ENCODE peak calls at places on chromosomes 4 and X, in nine cellular contexts. H is cardiac fibroblast; W is ovary; Y is hippocampal formation; L is NCI-H1694 treated with DMSO at 0.1 percent for 48 hours; T is AG10803; V is NCI-H748 treated with DMSO at 0.1 percent for 48 hours; X is CD4-positive, alpha-beta memory T cell; K is endodermal cell. S is an unnamed sample.

GRCh38 chrX:119759333-119759766 is 962 bp downstream of the SOWAHD start:
- DNase-seq in H (no peak), L (no peak), V (no peak), W (no peak), K (peak; percentile 67), T (no peak), X (no peak), Y (no peak), S (no peak)

GRCh38 chr4:110296892-110297291 is 98.5 kb upstream of the ELOVL6 start:
- DNase-seq in X (no peak), W (no peak), K (no peak), V (no peak), T (no peak), H (no peak), L (no peak), Y (no peak), S (no peak)

GRCh38 chrX:139826065-139827044 is 106.5 kb downstream of the ATP11C start:
- DNase-seq in Y (no peak), K (no peak), W (no peak), L (no peak), H (peak; percentile 71), T (peak; percentile 88), X (no peak), V (no peak), S (peak; percentile 47)

GRCh38 chr4:95155759-95156451 is 392.9 kb downstream of the UNC5C start:
- DNase-seq in K (no peak), W (no peak), T (peak; percentile 56), Y (peak; percentile 48), H (peak; percentile 70), V (peak; percentile 5), X (peak; percentile 59), L (no peak), S (peak; percentile 53)

GRCh38 chrX:120791013-120791643 is 84.5 kb downstream of the CT47B1 start:
- DNase-seq in L (no peak), W (peak; percentile 78), X (no peak), H (peak; percentile 76), T (peak; percentile 87), K (no peak), V (no peak), Y (no peak), S (peak; percentile 87)

GRCh38 chrX:11619426-11619825 is 46.3 kb downstream of the ARHGAP6 start:
- DNase-seq in K (no peak), Y (no peak), T (peak; percentile 9), X (no peak), W (no peak), L (no peak), V (no peak), H (peak; percentile 65), S (peak; percentile 84)

GRCh38 chr4:142396279-142396678 is 449.8 kb downstream of the INPP4B start:
- DNase-seq in H (peak; percentile 48), K (no peak), X (no peak), V (no peak), Y (no peak), L (no peak), T (peak; percentile 84), W (no peak), S (peak; percentile 63)

GRCh38 chr4:187393546-187394344 is 601.8 kb upstream of the ZFP42 start:
- DNase-seq in X (no peak), L (no peak), Y (no peak), W (no peak), K (no peak), H (no peak), T (peak; percentile 28), V (no peak), S (no peak)

GRCh38 chr4:17511041-17511949 is 595 bp downstream of the QDPR start:
- DNase-seq in T (peak; percentile 48), K (peak; percentile 79), V (no peak), L (no peak), W (peak; percentile 77), X (no peak), Y (peak; percentile 43), H (peak; percentile 50), S (peak; percentile 38)

GRCh38 chr4:150297861-150298474 is 219.7 kb downstream of the DCLK2 start:
- DNase-seq in H (peak; percentile 88), Y (peak; percentile 40), T (peak; percentile 66), W (no peak), X (peak; percentile 2), V (no peak), K (peak; percentile 70), L (peak; percentile 70), S (peak; percentile 80)

GRCh38 chr4:165810726-165811125 is 62.3 kb upstream of the TLL1 start:
- DNase-seq in X (no peak), Y (no peak), W (no peak), T (no peak), H (peak; percentile 54), V (no peak), K (no peak), L (no peak), S (peak; percentile 43)

GRCh38 chr4:120724656-120725055 is 197.9 kb downstream of the PRDM5 start:
- DNase-seq in K (no peak), T (no peak), V (peak; percentile 39), X (no peak), W (no peak), Y (no peak), L (no peak), H (no peak), S (no peak)

S was measured in fibroblast of mammary gland.